ENCODE peak calls at places on chromosomes 3 and 15, in eight cellular contexts. One of them, this sample, is unnamed.
A peak's percentile ranks its signal among the peaks of the same experiment; 100 is the strongest.

GRCh38 chr3:66808891-66809578 is 189.1 kb upstream of the KBTBD8 start:
- DNase-seq in HFFc6: no peak
- DNase-seq in GM20000: no peak
- DNase-seq in A172: no peak
- DNase-seq in NCI-H524: peak; percentile 37
- DNase-seq in NAMALWA: no peak
- DNase-seq in ecto neural progenitor cell: no peak
- DNase-seq in nucleus accumbens: no peak
- DNase-seq in this sample: no peak

GRCh38 chr3:71688121-71688520 is 37.1 kb downstream of the EIF4E3 start:
- DNase-seq in NAMALWA: no peak
- DNase-seq in ecto neural progenitor cell: no peak
- DNase-seq in NCI-H524: no peak
- DNase-seq in nucleus accumbens: no peak
- DNase-seq in A172: peak; percentile 26
- DNase-seq in HFFc6: no peak
- DNase-seq in GM20000: no peak
- DNase-seq in this sample: no peak

GRCh38 chr3:43522702-43523362 is 99.0 kb downstream of the ANO10 start:
- DNase-seq in NAMALWA: no peak
- DNase-seq in GM20000: no peak
- DNase-seq in NCI-H524: no peak
- DNase-seq in ecto neural progenitor cell: no peak
- DNase-seq in nucleus accumbens: no peak
- DNase-seq in A172: peak; percentile 30
- DNase-seq in HFFc6: no peak
- DNase-seq in this sample: no peak

GRCh38 chr3:23094412-23094811 is 108.7 kb upstream of the UBE2E2 start:
- DNase-seq in GM20000: no peak
- DNase-seq in NCI-H524: no peak
- DNase-seq in HFFc6: no peak
- DNase-seq in NAMALWA: no peak
- DNase-seq in nucleus accumbens: no peak
- DNase-seq in ecto neural progenitor cell: no peak
- DNase-seq in A172: no peak
- DNase-seq in this sample: no peak

GRCh38 chr3:57966823-57967222 is 41.4 kb upstream of the FLNB start:
- DNase-seq in nucleus accumbens: no peak
- DNase-seq in NAMALWA: no peak
- DNase-seq in HFFc6: no peak
- DNase-seq in GM20000: no peak
- DNase-seq in NCI-H524: no peak
- DNase-seq in ecto neural progenitor cell: no peak
- DNase-seq in A172: no peak
- DNase-seq in this sample: no peak

GRCh38 chr3:14780927-14781507 is 37.7 kb upstream of the FGD5 start:
- DNase-seq in GM20000: peak; percentile 81
- DNase-seq in NCI-H524: peak; percentile 11
- DNase-seq in nucleus accumbens: no peak
- DNase-seq in ecto neural progenitor cell: peak; percentile 81
- DNase-seq in NAMALWA: peak; percentile 78
- DNase-seq in A172: peak; percentile 54
- DNase-seq in HFFc6: peak; percentile 35
- DNase-seq in this sample: peak; percentile 66

GRCh38 chr3:62638316-62638715 is 236.9 kb downstream of the CADPS start:
- DNase-seq in HFFc6: no peak
- DNase-seq in GM20000: no peak
- DNase-seq in ecto neural progenitor cell: no peak
- DNase-seq in A172: no peak
- DNase-seq in NAMALWA: no peak
- DNase-seq in nucleus accumbens: no peak
- DNase-seq in NCI-H524: no peak
- DNase-seq in this sample: no peak

GRCh38 chr3:115648559-115648958 is 25.2 kb downstream of the GAP43 start:
- DNase-seq in HFFc6: peak; percentile 53
- DNase-seq in GM20000: no peak
- DNase-seq in NAMALWA: no peak
- DNase-seq in nucleus accumbens: no peak
- DNase-seq in NCI-H524: no peak
- DNase-seq in A172: no peak
- DNase-seq in ecto neural progenitor cell: no peak
- DNase-seq in this sample: no peak

GRCh38 chr15:58549013-58549779 is 117.4 kb downstream of the LIPC start:
- DNase-seq in nucleus accumbens: no peak
- DNase-seq in GM20000: no peak
- DNase-seq in HFFc6: peak; percentile 22
- DNase-seq in NAMALWA: no peak
- DNase-seq in A172: no peak
- DNase-seq in NCI-H524: peak; percentile 98
- DNase-seq in ecto neural progenitor cell: no peak
- DNase-seq in this sample: no peak

GRCh38 chr15:33700695-33701303 is 267.5 kb upstream of the CHRM5 start:
- DNase-seq in HFFc6: peak; percentile 69
- DNase-seq in nucleus accumbens: peak; percentile 1
- DNase-seq in ecto neural progenitor cell: peak; percentile 82
- DNase-seq in GM20000: peak; percentile 66
- DNase-seq in A172: peak; percentile 68
- DNase-seq in NAMALWA: peak; percentile 86
- DNase-seq in NCI-H524: peak; percentile 54
- DNase-seq in this sample: peak; percentile 76

GRCh38 chr3:108008931-108009635 is 81.7 kb downstream of the CD47 start:
- DNase-seq in NAMALWA: peak; percentile 11
- DNase-seq in HFFc6: peak; percentile 20
- DNase-seq in GM20000: no peak
- DNase-seq in nucleus accumbens: no peak
- DNase-seq in ecto neural progenitor cell: no peak
- DNase-seq in NCI-H524: no peak
- DNase-seq in A172: peak; percentile 95
- DNase-seq in this sample: no peak

GRCh38 chr3:38730281-38730680 is 80.8 kb upstream of the SCN5A start:
- DNase-seq in GM20000: no peak
- DNase-seq in nucleus accumbens: no peak
- DNase-seq in NAMALWA: no peak
- DNase-seq in NCI-H524: no peak
- DNase-seq in HFFc6: peak; percentile 63
- DNase-seq in ecto neural progenitor cell: no peak
- DNase-seq in A172: peak; percentile 68
- DNase-seq in this sample: no peak

GRCh38 chr15:66287461-66288055 is 5.8 kb upstream of the DIS3L start:
- DNase-seq in ecto neural progenitor cell: no peak
- DNase-seq in NCI-H524: no peak
- DNase-seq in A172: peak; percentile 10
- DNase-seq in NAMALWA: peak; percentile 65
- DNase-seq in HFFc6: no peak
- DNase-seq in nucleus accumbens: no peak
- DNase-seq in GM20000: peak; percentile 38
- DNase-seq in this sample: no peak

GRCh38 chr3:12708584-12709192 is 44.8 kb upstream of the RAF1 start:
- DNase-seq in GM20000: no peak
- DNase-seq in ecto neural progenitor cell: no peak
- DNase-seq in NAMALWA: no peak
- DNase-seq in NCI-H524: no peak
- DNase-seq in A172: peak; percentile 86
- DNase-seq in nucleus accumbens: no peak
- DNase-seq in HFFc6: peak; percentile 94
- DNase-seq in this sample: no peak

GRCh38 chr3:105938826-105939225 is 70.0 kb upstream of the CBLB start:
- DNase-seq in NAMALWA: no peak
- DNase-seq in NCI-H524: peak; percentile 8
- DNase-seq in A172: no peak
- DNase-seq in nucleus accumbens: no peak
- DNase-seq in ecto neural progenitor cell: no peak
- DNase-seq in HFFc6: no peak
- DNase-seq in GM20000: no peak
- DNase-seq in this sample: no peak

GRCh38 chr3:53700441-53700840 is 145.8 kb downstream of the CHDH start:
- DNase-seq in ecto neural progenitor cell: no peak
- DNase-seq in HFFc6: no peak
- DNase-seq in GM20000: no peak
- DNase-seq in nucleus accumbens: no peak
- DNase-seq in NCI-H524: no peak
- DNase-seq in A172: no peak
- DNase-seq in NAMALWA: no peak
- DNase-seq in this sample: no peak

GRCh38 chr15:60941448-60941847 is 287.7 kb downstream of the RORA start:
- DNase-seq in A172: peak; percentile 29
- DNase-seq in NAMALWA: no peak
- DNase-seq in HFFc6: peak; percentile 95
- DNase-seq in nucleus accumbens: no peak
- DNase-seq in NCI-H524: no peak
- DNase-seq in ecto neural progenitor cell: no peak
- DNase-seq in GM20000: no peak
- DNase-seq in this sample: no peak

This sample was measured in activated CD8-positive, alpha-beta T cell treated with anti-CD3 and anti-CD28 coated beads for 36 hours.